ENCODE peak calls at places on chromosomes 5 and 9, in seven cellular contexts. U, G, A, Y, Z, T and X are unnamed samples.

GRCh38 chr5:1510631-1511030 is 13.1 kb downstream of the LPCAT1 start:
- DNase-seq in A (no peak), G (no peak), Z (no peak), U (no peak), Y (no peak), T (no peak), X (no peak)

GRCh38 chr5:95655575-95655974 is 9.0 kb downstream of the RFESD start:
- DNase-seq in Z (no peak), U (no peak), T (no peak), Y (no peak), A (no peak), G (no peak), X (no peak)

GRCh38 chr5:39195198-39195826 is 24.1 kb downstream of the FYB1 start:
- DNase-seq in T (no peak), Z (no peak), A (no peak), G (no peak), U (no peak), Y (no peak), X (no peak)

GRCh38 chr5:2326603-2327002 is 424.9 kb downstream of the IRX2 start:
- DNase-seq in A (no peak), T (no peak), U (no peak), G (no peak), Z (no peak), Y (no peak), X (no peak)

GRCh38 chr5:123091988-123092583 is 3.0 kb downstream of the PRDM6 start:
- DNase-seq in Y (no peak), G (no peak), Z (no peak), T (no peak), A (no peak), U (no peak), X (no peak)

GRCh38 chr5:141623197-141623596 is 4.4 kb upstream of the DIAPH1 start:
- DNase-seq in Z (no peak), Y (no peak), A (no peak), U (peak), G (no peak), T (no peak), X (no peak)

GRCh38 chr5:109990723-109991359 is 301.1 kb downstream of the MAN2A1 start:
- DNase-seq in U (no peak), A (no peak), T (no peak), Y (no peak), G (no peak), Z (no peak), X (no peak)

GRCh38 chr5:68315679-68316271 is 100.2 kb downstream of the PIK3R1 start:
- DNase-seq in G (no peak), Z (no peak), U (peak), T (peak), Y (no peak), A (no peak), X (no peak)

GRCh38 chr9:91948423-91949292 is 1.4 kb downstream of the ROR2 start:
- DNase-seq in U (no peak), Z (peak), A (no peak), Y (peak), T (peak), G (no peak), X (peak)

GRCh38 chr9:135397142-135397541 is 82.4 kb upstream of the PPP1R26 start:
- DNase-seq in G (no peak), Y (no peak), Z (no peak), A (no peak), T (no peak), U (no peak), X (no peak)

GRCh38 chr5:87899109-87900100 is 369.2 kb downstream of the TMEM161B start:
- DNase-seq in Y (no peak), G (peak), U (peak), Z (no peak), A (no peak), T (peak), X (no peak)

GRCh38 chr5:139961435-139962157 is 81.5 kb downstream of the NRG2 start:
- DNase-seq in U (peak), A (no peak), Y (no peak), G (no peak), Z (no peak), T (no peak), X (no peak)

GRCh38 chr5:17727212-17727611 is 93.0 kb downstream of the TAF11L14 start:
- DNase-seq in Y (no peak), U (no peak), Z (no peak), G (no peak), T (no peak), A (no peak), X (no peak)

GRCh38 chr9:122642226-122642625 is 15.2 kb downstream of the OR1B1 start:
- DNase-seq in Y (no peak), T (peak), G (no peak), A (no peak), Z (no peak), U (no peak), X (no peak)

GRCh38 chr5:98414938-98415337 is 358.5 kb upstream of the RGMB start:
- DNase-seq in Y (no peak), Z (no peak), A (no peak), U (no peak), G (no peak), T (no peak), X (no peak)

GRCh38 chr5:1639757-1640156 is 116.0 kb upstream of the LPCAT1 start:
- DNase-seq in A (no peak), T (no peak), Y (no peak), U (no peak), Z (peak), G (no peak), X (no peak)

GRCh38 chr9:76905984-76906861 is at the start of gene PRUNE2:
- DNase-seq in A (peak), Y (peak), Z (no peak), U (no peak), T (peak), G (no peak), X (no peak)

GRCh38 chr9:71984388-71985069 is 73.1 kb downstream of the C9orf85 start:
- DNase-seq in G (no peak), Z (no peak), U (no peak), T (peak), Y (no peak), A (no peak), X (no peak)

GRCh38 chr5:157559301-157559700 is 16.3 kb downstream of the ADAM19 start:
- DNase-seq in G (no peak), U (no peak), Y (no peak), Z (no peak), A (no peak), T (no peak), X (no peak)

GRCh38 chr5:140565024-140565779 is 574 bp downstream of the SLC35A4 start:
- DNase-seq in T (no peak), G (no peak), U (no peak), A (no peak), Z (no peak), Y (no peak), X (no peak)

GRCh38 chr5:172454355-172455086 is at the start of gene SH3PXD2B:
- DNase-seq in Z (peak), T (peak), Y (peak), G (peak), U (no peak), A (no peak), X (no peak)

GRCh38 chr9:82117025-82117424 is 128.5 kb downstream of the SPATA31D1 start:
- DNase-seq in A (no peak), Z (no peak), T (no peak), U (no peak), Y (peak), G (no peak), X (no peak)

GRCh38 chr5:137254153-137254552 is 245.0 kb downstream of the SPOCK1 start:
- DNase-seq in Z (no peak), G (no peak), T (no peak), Y (no peak), A (no peak), U (no peak), X (no peak)

GRCh38 chr9:131954299-131954698 is 125.4 kb downstream of the MED27 start:
- DNase-seq in Z (no peak), T (peak), G (no peak), A (no peak), U (no peak), Y (no peak), X (peak)

GRCh38 chr5:176889321-176890280 is 9.5 kb downstream of the HK3 start:
- DNase-seq in Z (no peak), G (no peak), A (no peak), T (no peak), U (no peak), Y (peak), X (no peak)

GRCh38 chr5:53253421-53253871 is 143.9 kb upstream of the MOCS2 start:
- DNase-seq in T (peak), A (no peak), G (no peak), Z (no peak), Y (no peak), U (no peak), X (no peak)

GRCh38 chr5:58185397-58186195 is 274.3 kb downstream of the PLK2 start:
- DNase-seq in G (no peak), U (no peak), Y (no peak), T (peak), A (no peak), Z (no peak), X (no peak)

GRCh38 chr5:179605026-179605833 is 18.2 kb downstream of the HNRNPH1 start:
- DNase-seq in U (no peak), Z (no peak), A (no peak), G (no peak), Y (no peak), T (no peak), X (no peak)

GRCh38 chr9:129811967-129812363 is 9.0 kb downstream of the TOR1B start:
- DNase-seq in A (no peak), G (no peak), Y (no peak), Z (no peak), T (no peak), U (no peak), X (no peak)
- TF ChIP-seq JUND in A (no peak), G (no peak), Y (no peak), Z (no peak), T (no peak), U (no peak), X (no peak)

DNA sequence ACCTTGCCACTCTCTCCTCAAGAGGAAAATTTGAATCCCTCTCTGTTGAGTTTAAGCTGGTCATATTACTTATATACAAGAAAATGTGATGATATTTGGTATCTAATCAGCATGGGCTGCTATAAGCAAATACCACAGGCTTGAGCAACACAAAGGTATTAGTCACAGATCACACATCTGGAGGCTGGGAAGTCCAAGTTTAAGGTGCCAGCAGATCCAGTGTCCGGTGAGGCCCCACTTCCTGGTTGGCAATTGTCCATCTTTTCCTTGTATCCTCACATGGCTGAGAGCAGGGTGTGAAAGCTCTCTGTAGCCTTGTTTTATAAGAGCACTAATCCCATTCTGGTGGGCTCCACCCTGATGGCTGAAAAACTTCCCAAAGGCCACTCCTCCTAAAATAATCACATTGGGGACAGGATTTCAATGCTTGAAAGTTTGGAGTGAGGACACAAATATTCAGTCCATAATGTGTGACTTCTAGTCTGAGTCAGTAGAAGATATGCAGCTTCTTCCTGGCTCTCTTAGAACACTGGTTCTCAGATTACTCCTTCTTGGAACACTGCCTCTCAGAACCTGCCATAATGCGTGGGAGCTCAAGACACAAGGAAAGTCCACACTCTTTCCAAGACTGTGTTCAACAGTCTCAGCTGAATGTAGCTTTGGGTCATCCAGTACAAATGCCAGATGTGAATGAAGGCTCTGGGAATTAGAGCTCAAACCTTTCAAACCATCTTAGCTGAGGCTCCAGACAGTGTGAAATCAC is 124.1 kb downstream of the PRDM9 start:
- DNase-seq in Y (no peak), A (no peak), Z (no peak), G (no peak), U (no peak), T (peak), X (no peak)
- TF ChIP-seq JUND in Y (no peak), A (no peak), Z (no peak), G (no peak), U (no peak), T (no peak), X (no peak)

DNA sequence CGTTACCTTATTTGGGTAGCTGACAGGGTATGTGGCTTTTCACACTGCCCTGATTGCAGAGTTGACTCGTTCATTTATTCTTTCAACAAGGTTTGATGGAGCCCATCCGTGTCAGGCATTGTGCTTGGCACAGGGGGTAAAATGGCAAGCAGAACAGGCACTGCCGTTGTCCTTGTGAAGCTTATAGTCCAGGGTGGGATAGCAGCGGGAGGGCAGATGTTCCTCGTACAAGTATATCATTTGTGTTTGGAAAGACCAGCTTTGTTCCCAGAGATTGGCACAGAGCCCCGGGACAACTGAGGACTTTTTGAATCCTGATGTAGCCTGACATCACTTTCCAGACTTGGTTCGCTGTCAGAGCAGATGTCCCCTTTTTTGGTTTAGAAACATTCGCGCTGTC is 50.9 kb downstream of the MVB12B start:
- DNase-seq in G (no peak), A (no peak), Y (no peak), U (no peak), Z (no peak), T (no peak), X (no peak)
- TF ChIP-seq JUND in G (no peak), A (no peak), Y (no peak), U (no peak), Z (no peak), T (no peak), X (no peak)

GRCh38 chr5:74311961-74312360 is 328.6 kb downstream of the ENC1 start:
- DNase-seq in A (no peak), Y (no peak), U (no peak), T (no peak), G (no peak), Z (no peak), X (no peak)

GRCh38 chr5:74312746-74313145 is 327.8 kb downstream of the ENC1 start:
- DNase-seq in U (no peak), Z (no peak), G (no peak), A (no peak), Y (no peak), T (no peak), X (no peak)

GRCh38 chr5:74309050-74309449 is 331.5 kb downstream of the ENC1 start:
- DNase-seq in U (no peak), G (no peak), Z (no peak), Y (no peak), T (no peak), A (no peak), X (no peak)

GRCh38 chr5:74310386-74310785 is 330.1 kb downstream of the ENC1 start:
- DNase-seq in U (no peak), Z (no peak), T (peak), A (no peak), G (no peak), Y (no peak), X (no peak)

GRCh38 chr5:74310967-74311930 is 329.3 kb downstream of the ENC1 start:
- DNase-seq in T (no peak), G (no peak), A (no peak), Y (peak), U (no peak), Z (no peak), X (no peak)
- TF ChIP-seq JUND in T (no peak), G (no peak), A (no peak), Y (no peak), U (no peak), Z (no peak), X (no peak)

DNA sequence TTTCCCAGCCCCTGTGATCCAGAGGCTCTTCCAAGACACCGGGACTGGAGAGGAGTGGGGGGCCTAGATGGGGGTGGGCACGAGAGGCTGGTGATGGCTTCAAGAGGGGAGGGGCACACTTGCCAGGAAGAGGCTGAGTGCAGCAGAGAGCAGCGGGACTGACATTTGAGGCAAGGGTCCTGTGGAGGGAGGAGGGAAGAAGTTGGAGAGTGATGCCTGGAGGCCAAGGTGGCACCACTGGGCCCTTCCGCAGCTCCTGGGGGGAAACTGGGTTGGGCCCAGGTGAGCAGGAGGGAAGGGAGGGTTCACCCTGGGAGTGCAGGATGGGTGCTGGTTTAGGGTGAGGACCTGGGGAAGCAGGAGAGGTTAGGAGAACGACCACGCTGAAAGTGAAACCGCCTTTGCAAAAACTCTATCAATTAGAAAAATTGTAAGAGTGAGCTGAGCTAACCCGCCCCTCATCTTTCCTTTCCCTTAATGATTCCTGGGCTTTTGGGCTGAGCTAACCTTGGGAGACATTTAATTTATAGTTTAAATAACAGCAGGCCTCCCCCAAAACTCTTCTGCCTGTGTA is 26.2 kb downstream of the ABO start:
- DNase-seq in Y (no peak), G (no peak), U (no peak), Z (no peak), A (no peak), T (no peak), X (no peak)
- TF ChIP-seq JUND in Y (no peak), G (no peak), U (no peak), Z (no peak), A (no peak), T (no peak), X (no peak)